ENCODE peak calls at places on chromosomes 7 and 10, in nine cellular contexts. P, V, T, A, B, F, C, Y and H are unnamed samples. For H3K4me1, the result is how much of the 10 kb centered on the place peaks cover.

GRCh38 chr7:118080947-118081346 is 103.0 kb upstream of the LSM8 start:
- DNase-seq in T (peak), F (peak), P (peak), Y (no peak), C (peak), A (no peak), V (no peak), B (peak), H (peak)

GRCh38 chr7:150855046-150855445 is 2.7 kb downstream of the AOC1 start:
- DNase-seq in C (no peak), V (no peak), Y (no peak), B (no peak), A (no peak), F (no peak), P (no peak), T (no peak), H (no peak)

GRCh38 chr7:98771519-98772241 is 98.1 kb downstream of the TMEM130 start:
- DNase-seq in B (no peak), C (peak), A (peak), V (peak), F (no peak), Y (no peak), T (peak), P (peak), H (peak)

GRCh38 chr7:50389961-50390360 is 60.2 kb downstream of the FIGNL1 start:
- DNase-seq in C (no peak), V (no peak), A (no peak), T (no peak), F (no peak), P (no peak), B (no peak), Y (no peak), H (no peak)

GRCh38 chr10:70509376-70509775 is 30.8 kb downstream of the PALD1 start:
- DNase-seq in Y (no peak), B (no peak), V (no peak), P (no peak), C (no peak), T (no peak), F (no peak), A (no peak), H (no peak)

GRCh38 chr7:134368851-134369533 is 52.3 kb upstream of the SLC35B4 start:
- DNase-seq in P (peak), A (no peak), Y (no peak), C (no peak), T (no peak), B (peak), V (no peak), F (no peak), H (peak)

GRCh38 chr10:100835810-100836209 is 77.0 kb upstream of the SLF2 start:
- DNase-seq in Y (no peak), F (no peak), T (no peak), P (no peak), A (no peak), C (no peak), V (no peak), B (no peak), H (no peak)

GRCh38 chr7:22821702-22822485 is 755 bp downstream of the TOMM7 start:
- DNase-seq in P (peak), F (no peak), B (peak), Y (no peak), C (no peak), T (no peak), V (no peak), A (peak), H (peak)

GRCh38 chr7:102996957-102997356 is 77.6 kb downstream of the FBXL13 start:
- DNase-seq in A (no peak), B (no peak), Y (no peak), T (no peak), C (no peak), P (no peak), F (no peak), V (no peak), H (no peak)

GRCh38 chr10:70565556-70566514 is 36.7 kb downstream of the PRF1 start:
- DNase-seq in T (no peak), F (no peak), P (no peak), Y (no peak), V (no peak), C (no peak), A (no peak), B (no peak), H (no peak)

GRCh38 chr10:693506-693905 is 4.0 kb upstream of the DIP2C start:
- DNase-seq in T (no peak), A (no peak), F (no peak), Y (no peak), V (no peak), P (peak), C (no peak), B (peak), H (peak)

GRCh38 chr7:122337011-122337410 is 32.5 kb upstream of the FEZF1 start:
- DNase-seq in B (no peak), V (no peak), P (no peak), T (no peak), F (no peak), A (peak), C (no peak), Y (no peak), H (no peak)

GRCh38 chr10:44854693-44855350 is 56.3 kb upstream of the TMEM72 start:
- DNase-seq in P (no peak), C (no peak), B (no peak), A (peak), T (no peak), Y (no peak), F (no peak), V (no peak), H (no peak)

GRCh38 chr7:154867068-154867467 is 135.9 kb downstream of the PAXIP1 start:
- DNase-seq in T (no peak), A (no peak), C (no peak), B (no peak), V (no peak), F (no peak), Y (no peak), P (no peak), H (no peak)
- H3K4me2 ChIP-seq in T (no peak), A (no peak), C (no peak), B (no peak), V (no peak), F (no peak), Y (no peak), P (no peak), H (no peak)

GRCh38 chr10:94500063-94500462 is 45.5 kb upstream of the HELLS start:
- DNase-seq in A (peak), C (no peak), P (peak), V (no peak), F (no peak), B (peak), Y (peak), T (peak), H (peak)
- TF ChIP-seq EZH2phosphoT487 in A (no peak), C (no peak), P (no peak), V (no peak), F (no peak), B (no peak), Y (no peak), T (no peak), H (no peak)

DNA sequence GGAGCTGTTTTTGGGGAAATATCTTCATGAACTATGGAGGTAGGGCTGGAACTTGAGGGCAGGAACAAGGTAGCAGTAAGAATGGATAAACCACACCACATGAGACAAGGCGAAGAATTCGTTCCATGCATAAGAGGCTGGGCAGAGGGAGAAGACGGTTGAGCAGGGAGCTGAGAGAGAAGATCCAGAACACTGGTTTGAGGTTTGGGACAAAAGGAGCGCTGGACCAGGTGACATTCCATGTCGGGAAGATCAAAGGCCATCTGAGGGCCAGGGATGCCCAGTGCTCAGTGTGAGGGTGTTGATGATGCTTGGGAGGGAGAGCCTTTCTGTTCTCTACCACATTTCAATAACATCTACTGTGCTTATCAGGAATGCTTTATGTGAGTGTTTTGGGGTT is 52.8 kb downstream of the WIPF3 start:
- DNase-seq in P (no peak), A (no peak), C (no peak), V (no peak), T (no peak), B (no peak), F (no peak), Y (no peak), H (no peak)
- H3K4me1 ChIP-seq in P (under half), A (under half), C (under half), V (under half), T (under half), B (under half), F (under half), Y (under half), H (under half)

GRCh38 chr10:43027331-43027955 is 49.4 kb upstream of the RET start:
- DNase-seq in V (no peak), F (no peak), A (no peak), B (no peak), C (no peak), Y (peak), T (no peak), P (no peak), H (no peak)

GRCh38 chr10:43028143-43028542 is 48.7 kb upstream of the RET start:
- DNase-seq in A (no peak), V (no peak), P (no peak), B (no peak), Y (no peak), C (no peak), F (no peak), T (no peak), H (no peak)

GRCh38 chr10:43024942-43025700 is 51.7 kb upstream of the RET start:
- DNase-seq in P (no peak), T (no peak), Y (no peak), A (no peak), V (no peak), F (no peak), B (no peak), C (no peak), H (no peak)

GRCh38 chr10:43026039-43026973 is 50.6 kb upstream of the RET start:
- DNase-seq in A (peak), P (no peak), T (peak), Y (peak), F (no peak), V (no peak), C (no peak), B (peak), H (no peak)

GRCh38 chr10:43024524-43024923 is 52.3 kb upstream of the RET start:
- DNase-seq in F (no peak), T (no peak), P (no peak), A (no peak), V (no peak), Y (no peak), C (no peak), B (no peak), H (no peak)
- H3K4me2 ChIP-seq in F (no peak), T (no peak), P (no peak), A (no peak), V (no peak), Y (no peak), C (no peak), B (no peak), H (no peak)

GRCh38 chr7:76430211-76430610 is 5.5 kb downstream of the ZP3 start:
- DNase-seq in C (no peak), Y (no peak), B (no peak), V (no peak), P (no peak), T (no peak), A (no peak), F (no peak), H (no peak)
- TF ChIP-seq EZH2phosphoT487 in C (no peak), Y (no peak), B (no peak), V (no peak), P (no peak), T (no peak), A (no peak), F (no peak), H (no peak)

DNA sequence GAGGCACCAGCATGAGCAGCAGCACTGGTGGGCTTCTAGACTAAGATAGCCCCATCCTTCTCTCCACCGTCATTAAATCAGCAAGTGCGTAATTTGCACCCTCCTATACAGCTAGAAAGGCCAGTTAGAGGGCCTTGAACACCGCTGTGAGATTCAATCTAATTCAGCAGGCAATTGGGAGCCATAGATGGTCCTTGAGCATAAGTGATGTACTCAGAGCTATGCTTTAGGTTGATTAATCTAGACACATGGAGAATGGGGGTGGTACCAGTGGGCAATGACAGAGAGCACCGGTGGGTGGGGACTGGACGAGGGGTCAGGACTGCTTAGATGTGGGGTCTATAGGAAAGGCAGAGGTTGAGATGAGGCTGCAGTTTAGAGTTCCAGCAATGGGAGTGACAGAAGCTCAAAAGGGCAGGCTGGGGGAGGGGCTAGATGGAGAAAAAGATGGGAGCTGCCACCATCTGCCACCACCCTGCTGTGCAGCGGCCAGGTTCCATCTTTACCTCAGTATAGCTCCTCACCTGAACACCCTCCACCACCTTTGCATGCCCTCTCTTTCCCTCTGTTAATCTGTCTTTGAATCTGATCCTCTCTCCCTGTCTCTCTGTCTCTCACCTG is 87.3 kb downstream of the C10orf105 start:
- DNase-seq in V (no peak), T (no peak), Y (no peak), P (no peak), C (no peak), B (no peak), F (no peak), A (no peak), H (no peak)
- H3K4me1 ChIP-seq in V (under half), T (under half), Y (under half), P (under half), C (under half), B (under half), F (under half), A (half or more), H (under half)

GRCh38 chr7:92785923-92786322 is 50.5 kb downstream of the CDK6 start:
- DNase-seq in C (no peak), A (no peak), T (no peak), V (no peak), B (no peak), P (peak), Y (no peak), F (no peak), H (peak)
- H3K4me2 ChIP-seq in C (no peak), A (no peak), T (no peak), V (no peak), B (no peak), P (peak), Y (peak), F (no peak), H (peak)

GRCh38 chr7:144668503-144668902 is 167.3 kb downstream of the TPK1 start:
- DNase-seq in F (no peak), P (no peak), C (no peak), V (no peak), Y (no peak), T (peak), A (no peak), B (no peak), H (no peak)

GRCh38 chr7:144672869-144673268 is 163.0 kb downstream of the TPK1 start:
- DNase-seq in C (no peak), F (no peak), P (no peak), A (no peak), Y (no peak), B (no peak), V (no peak), T (no peak), H (no peak)

GRCh38 chr7:144674550-144674949 is 161.3 kb downstream of the TPK1 start:
- DNase-seq in B (no peak), Y (no peak), T (no peak), V (no peak), F (no peak), C (no peak), A (no peak), P (no peak), H (no peak)

GRCh38 chr7:144671429-144671828 is 164.4 kb downstream of the TPK1 start:
- DNase-seq in P (no peak), A (no peak), V (no peak), Y (no peak), C (no peak), F (no peak), B (no peak), T (peak), H (no peak)

DNA sequence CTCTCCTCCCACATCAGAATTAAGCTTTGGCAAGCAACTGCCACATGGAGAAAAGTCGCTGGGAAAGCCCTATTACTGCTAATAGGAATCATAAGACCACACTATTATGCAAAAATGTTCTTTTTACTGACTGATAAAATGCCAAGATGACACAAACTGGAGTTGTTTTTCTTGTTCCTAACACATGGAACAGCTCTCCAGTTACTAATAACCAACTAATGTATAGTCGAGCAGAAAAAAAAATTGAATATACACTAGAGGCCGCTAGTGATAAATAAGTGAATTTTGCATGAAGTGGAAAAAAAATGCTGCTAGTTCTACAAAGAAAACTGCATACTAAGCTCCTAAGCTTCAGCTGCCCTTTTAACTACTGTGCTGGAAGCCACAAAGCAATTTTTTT is 165.6 kb downstream of the TPK1 start:
- DNase-seq in V (peak), F (peak), C (peak), T (peak), P (peak), A (no peak), Y (no peak), B (peak), H (peak)
- TF ChIP-seq EZH2phosphoT487 in V (no peak), F (no peak), C (no peak), T (no peak), P (no peak), A (no peak), Y (no peak), B (no peak), H (no peak)

GRCh38 chr10:77899690-77900089 is 26.9 kb downstream of the DLG5 start:
- DNase-seq in F (no peak), P (no peak), T (no peak), B (no peak), C (no peak), V (no peak), Y (no peak), A (no peak), H (no peak)

GRCh38 chr10:77896058-77896457 is 30.5 kb downstream of the DLG5 start:
- DNase-seq in P (no peak), A (no peak), V (no peak), Y (no peak), T (no peak), B (no peak), C (no peak), F (no peak), H (no peak)

GRCh38 chr10:77901743-77902142 is 24.8 kb downstream of the DLG5 start:
- DNase-seq in P (no peak), A (no peak), F (no peak), C (no peak), V (no peak), B (no peak), T (no peak), Y (no peak), H (no peak)

GRCh38 chr10:77898323-77899079 is 28.1 kb downstream of the DLG5 start:
- DNase-seq in B (no peak), F (no peak), P (no peak), V (no peak), Y (peak), C (no peak), A (peak), T (peak), H (no peak)

GRCh38 chr10:77899080-77899477 is 27.5 kb downstream of the DLG5 start:
- DNase-seq in T (no peak), B (peak), Y (no peak), F (peak), A (no peak), V (no peak), P (peak), C (no peak), H (no peak)
- H3K4me1 ChIP-seq in T (under half), B (under half), Y (under half), F (under half), A (under half), V (under half), P (under half), C (under half), H (under half)

DNA sequence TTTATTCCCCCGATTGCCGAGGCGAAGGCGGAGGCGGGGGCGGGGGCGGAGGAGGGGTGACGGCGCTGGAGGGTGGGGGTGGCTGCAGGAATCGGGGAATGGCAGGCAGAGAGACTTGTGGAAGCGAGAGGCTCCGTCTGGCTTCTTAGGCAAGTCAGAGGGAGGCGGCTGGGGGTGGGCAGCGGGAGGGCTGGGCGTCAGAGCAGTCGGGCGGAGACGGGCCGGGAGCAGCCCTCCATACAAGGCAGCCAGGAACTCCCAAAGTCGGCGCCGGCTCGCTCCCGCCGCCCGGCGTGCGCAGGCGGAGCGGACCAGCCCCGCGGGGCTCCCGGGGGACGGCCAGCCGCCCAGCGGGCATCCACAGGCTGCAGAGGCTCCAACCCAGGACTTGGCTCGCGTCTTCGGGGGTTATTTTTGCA is 233 bp upstream of the CACNA2D1 start:
- DNase-seq in V (no peak), F (no peak), P (peak), T (peak), B (peak), C (peak), Y (peak), A (peak), H (peak)
- H3K4me2 ChIP-seq in V (no peak), F (no peak), P (peak), T (peak), B (peak), C (peak), Y (peak), A (peak), H (peak)